ENCODE peak calls at places on chromosomes 12 and 14, in four cellular contexts. I is WTC11, J is HepG2, S is K562. R is an unnamed sample.

GRCh38 chr12:110249105-110249504 is 31.9 kb upstream of the ATP2A2 start:
- DNase-seq in I (no peak), J (no peak), S (no peak), R (no peak)

GRCh38 chr12:93072340-93072739 is 143.2 kb upstream of the EEA1 start:
- DNase-seq in I (no peak), J (no peak), S (no peak), R (no peak)

GRCh38 chr12:63961048-63961447 is 116.5 kb downstream of the SRGAP1 start:
- DNase-seq in I (no peak), J (no peak), S (no peak), R (no peak)

GRCh38 chr14:26444745-26445144 is 153.1 kb downstream of the NOVA1 start:
- DNase-seq in I (no peak), J (no peak), S (no peak), R (no peak)

GRCh38 chr12:49703647-49704137 is 3.5 kb downstream of the FMNL3 start:
- DNase-seq in I (no peak), J (no peak), S (no peak), R (no peak)

GRCh38 chr12:48489012-48489411 is 6.7 kb downstream of the C12orf54 start:
- DNase-seq in I (no peak), J (no peak), S (no peak), R (no peak)

GRCh38 chr12:15726029-15726756 is 63.0 kb downstream of the EPS8 start:
- DNase-seq in I (no peak), J (no peak), S (no peak), R (no peak)

GRCh38 chr12:79677667-79678066 is 13.1 kb downstream of the PAWR start:
- DNase-seq in I (no peak), J (no peak), S (no peak), R (no peak)

GRCh38 chr12:46770501-46771183 is 55.2 kb downstream of the SLC38A4 start:
- DNase-seq in I (no peak), J (peak; percentile 78), S (no peak), R (no peak)

GRCh38 chr12:120366884-120367251 is 2.1 kb downstream of the MSI1 start:
- DNase-seq in I (no peak), J (peak; percentile 30), S (no peak), R (no peak)

GRCh38 chr14:89618821-89619551 is 202.0 kb upstream of the FOXN3 start:
- DNase-seq in I (peak; percentile 73), J (peak; percentile 12), S (peak; percentile 15), R (peak; percentile 84)
- TF ChIP-seq ATF2 in I (no peak), J (no peak), S (no peak), R (no peak)

GRCh38 chr12:11675952-11676505 is 26.6 kb downstream of the ETV6 start:
- DNase-seq in I (no peak), J (no peak), S (no peak), R (no peak)

GRCh38 chr12:11681211-11681610 is 31.7 kb downstream of the ETV6 start:
- DNase-seq in I (no peak), J (no peak), S (no peak), R (no peak)

GRCh38 chr12:11673666-11674464 is 24.4 kb downstream of the ETV6 start:
- DNase-seq in I (no peak), J (no peak), S (no peak), R (no peak)

GRCh38 chr12:11677752-11678151 is 28.3 kb downstream of the ETV6 start:
- DNase-seq in I (no peak), J (no peak), S (no peak), R (no peak)

GRCh38 chr12:11677024-11677423 is 27.6 kb downstream of the ETV6 start:
- DNase-seq in I (no peak), J (no peak), S (no peak), R (no peak)
- TF ChIP-seq ATF2 in I (no peak), J (no peak), S (no peak), R (no peak)

GRCh38 chr12:104216461-104217058 is 981 bp downstream of the TXNRD1 start:
- DNase-seq in I (no peak), J (no peak), S (no peak), R (no peak)

GRCh38 chr12:104219908-104220404 is 4.4 kb downstream of the TXNRD1 start:
- DNase-seq in I (no peak), J (peak; percentile 69), S (peak; percentile 27), R (no peak)

GRCh38 chr12:104220931-104221330 is 5.4 kb downstream of the TXNRD1 start:
- DNase-seq in I (no peak), J (no peak), S (no peak), R (peak; percentile 20)

GRCh38 chr12:104218935-104219334 is 3.4 kb downstream of the TXNRD1 start:
- DNase-seq in I (no peak), J (no peak), S (no peak), R (no peak)

DNA sequence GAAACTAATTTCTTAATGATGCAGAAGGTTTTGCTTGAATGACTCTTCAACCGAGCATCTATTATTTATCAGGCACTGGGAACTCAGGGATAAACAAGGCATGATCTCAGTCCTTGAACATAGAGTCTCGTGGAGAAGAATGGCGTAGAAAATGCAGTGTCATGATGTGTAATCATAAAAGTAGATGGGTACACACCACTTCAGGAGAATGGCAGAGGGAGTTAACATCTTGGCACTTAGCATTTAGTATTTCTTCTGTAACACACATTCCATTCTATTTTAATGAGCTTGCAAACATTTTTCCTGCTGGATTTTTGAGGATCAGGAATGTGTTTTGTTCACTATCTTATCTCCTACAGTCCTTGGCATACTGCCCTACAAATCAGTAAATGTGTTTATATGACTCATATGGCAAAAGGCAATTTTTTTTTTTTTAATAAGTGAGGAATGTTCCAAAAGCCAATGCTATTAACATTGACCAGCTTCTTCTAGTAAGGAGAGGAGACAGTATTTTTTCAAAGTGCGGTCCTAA is 3.8 kb downstream of the TXNRD1 start:
- DNase-seq in I (no peak), J (peak; percentile 77), S (no peak), R (no peak)
- TF ChIP-seq ATF2 in I (no peak), J (no peak), S (no peak), R (no peak)

DNA sequence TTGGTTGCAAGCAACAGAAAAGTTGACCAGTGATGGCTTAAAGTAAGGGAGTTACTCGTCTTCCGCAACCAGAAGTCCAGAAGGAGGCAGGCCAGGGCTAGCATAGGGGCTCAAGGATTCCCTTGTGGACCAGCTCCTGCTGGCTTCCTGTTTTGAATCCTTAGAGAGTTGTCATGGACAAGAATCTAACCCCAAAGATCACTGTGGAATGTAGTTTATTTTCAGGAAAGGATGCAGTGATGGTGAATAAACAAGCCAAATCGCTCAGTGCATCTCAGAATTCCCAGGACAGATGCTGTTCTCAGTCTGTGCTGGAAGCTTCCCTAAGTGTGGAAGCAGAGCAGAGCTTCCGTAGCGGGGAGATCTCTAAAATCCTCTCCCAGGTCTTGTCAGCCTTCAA is 311.3 kb downstream of the C12orf75 start:
- DNase-seq in I (no peak), J (no peak), S (no peak), R (no peak)
- TF ChIP-seq ATF2 in I (no peak), J (no peak), S (no peak), R (no peak)

GRCh38 chr12:81078469-81079196 is 754 bp downstream of the ACSS3 start:
- DNase-seq in I (no peak), J (peak; percentile 88), S (no peak), R (no peak)
- TF ChIP-seq ATF2 in I (no peak), J (no peak), S (no peak), R (no peak)

DNA sequence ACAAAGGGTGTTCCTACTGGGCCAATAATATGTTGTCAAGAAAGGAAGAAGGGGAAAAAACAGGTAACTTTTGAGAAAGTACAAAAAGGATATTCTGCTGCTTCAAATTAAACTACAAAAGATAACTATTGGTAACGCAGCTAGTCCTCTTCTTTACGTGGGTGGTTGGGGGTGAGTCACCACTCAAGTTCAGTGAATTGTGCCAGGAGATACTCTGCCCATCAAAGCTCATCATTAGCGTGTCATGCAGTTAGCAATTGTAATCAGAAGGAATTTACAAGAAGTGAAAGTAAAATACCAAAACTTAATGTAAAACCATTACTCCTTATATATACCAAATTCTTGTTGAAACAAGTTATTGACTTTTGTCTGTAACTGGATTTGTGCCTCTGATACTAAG is 342.0 kb downstream of the NPAS3 start:
- DNase-seq in I (no peak), J (no peak), S (no peak), R (no peak)
- TF ChIP-seq ATF2 in I (no peak), J (no peak), S (no peak), R (no peak)

GRCh38 chr14:76056128-76056527 is 70.6 kb downstream of the IFT43 start:
- DNase-seq in I (peak; percentile 21), J (no peak), S (peak; percentile 10), R (no peak)
- TF ChIP-seq ATF2 in I (no peak), J (no peak), S (no peak), R (no peak)

DNA sequence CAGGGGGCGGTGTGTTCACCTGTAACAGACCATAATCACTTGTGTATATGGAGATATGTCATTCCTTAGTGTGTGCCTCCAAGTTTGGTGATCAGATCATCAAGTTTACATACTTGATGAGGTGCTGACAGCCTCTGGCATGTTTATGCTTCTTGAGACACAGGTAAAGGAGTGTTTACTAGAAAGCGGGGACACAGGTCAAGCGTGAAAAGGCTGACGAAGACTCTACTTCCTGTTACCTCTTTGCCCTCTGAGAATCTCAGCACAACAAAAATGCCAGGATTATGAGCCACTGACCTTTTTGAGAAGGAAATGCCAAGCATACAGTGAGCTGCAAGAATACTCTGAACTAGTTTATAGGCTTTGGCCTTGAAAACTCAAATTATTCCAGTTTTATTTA is 29.6 kb downstream of the PRDM4 start:
- DNase-seq in I (no peak), J (no peak), S (no peak), R (no peak)
- TF ChIP-seq ATF2 in I (no peak), J (no peak), S (no peak), R (no peak)